ENCODE peak calls at places on chromosome 6, in seven cellular contexts. One of them, this sample, is unnamed.

GRCh38 chr6:10759312-10759839 is 11.8 kb downstream of the TMEM14B start:
- DNase-seq in type B pancreatic cell: no peak
- DNase-seq in mammary epithelial cell: peak; percentile 96
- DNase-seq in K562: peak; percentile 61
- DNase-seq in foreskin fibroblast: peak; percentile 83
- DNase-seq in right lobe of liver: no peak
- DNase-seq in CD8-positive, alpha-beta T cell: no peak
- DNase-seq in this sample: no peak

GRCh38 chr6:16157909-16158308 is 29.0 kb downstream of the MYLIP start:
- DNase-seq in K562: peak; percentile 73
- DNase-seq in type B pancreatic cell: no peak
- DNase-seq in foreskin fibroblast: no peak
- DNase-seq in right lobe of liver: no peak
- DNase-seq in mammary epithelial cell: no peak
- DNase-seq in CD8-positive, alpha-beta T cell: no peak
- DNase-seq in this sample: no peak

GRCh38 chr6:16286151-16286522 is 47.8 kb downstream of the GMPR start:
- DNase-seq in mammary epithelial cell: no peak
- DNase-seq in foreskin fibroblast: peak; percentile 21
- DNase-seq in CD8-positive, alpha-beta T cell: peak; percentile 6
- DNase-seq in type B pancreatic cell: no peak
- DNase-seq in right lobe of liver: no peak
- DNase-seq in K562: peak; percentile 59
- DNase-seq in this sample: no peak

GRCh38 chr6:41337709-41338108 is 2.3 kb downstream of the NCR2 start:
- DNase-seq in K562: no peak
- DNase-seq in type B pancreatic cell: no peak
- DNase-seq in CD8-positive, alpha-beta T cell: no peak
- DNase-seq in mammary epithelial cell: no peak
- DNase-seq in foreskin fibroblast: no peak
- DNase-seq in right lobe of liver: no peak
- DNase-seq in this sample: no peak

GRCh38 chr6:81589465-81590313 is 162.8 kb downstream of the TENT5A start:
- DNase-seq in CD8-positive, alpha-beta T cell: no peak
- DNase-seq in mammary epithelial cell: no peak
- DNase-seq in foreskin fibroblast: no peak
- DNase-seq in type B pancreatic cell: no peak
- DNase-seq in K562: no peak
- DNase-seq in right lobe of liver: no peak
- DNase-seq in this sample: no peak

GRCh38 chr6:122735618-122736017 is 43.9 kb upstream of the FABP7 start:
- DNase-seq in foreskin fibroblast: no peak
- DNase-seq in CD8-positive, alpha-beta T cell: no peak
- DNase-seq in mammary epithelial cell: peak; percentile 95
- DNase-seq in right lobe of liver: no peak
- DNase-seq in type B pancreatic cell: no peak
- DNase-seq in K562: no peak
- DNase-seq in this sample: no peak

GRCh38 chr6:158573542-158573931 is 13.6 kb downstream of the TMEM181 start:
- DNase-seq in foreskin fibroblast: no peak
- DNase-seq in right lobe of liver: no peak
- DNase-seq in mammary epithelial cell: no peak
- DNase-seq in type B pancreatic cell: no peak
- DNase-seq in K562: no peak
- DNase-seq in CD8-positive, alpha-beta T cell: no peak
- DNase-seq in this sample: no peak

GRCh38 chr6:157609117-157609516 is 213.9 kb upstream of the SNX9 start:
- DNase-seq in type B pancreatic cell: no peak
- DNase-seq in foreskin fibroblast: no peak
- DNase-seq in mammary epithelial cell: no peak
- DNase-seq in CD8-positive, alpha-beta T cell: no peak
- DNase-seq in K562: no peak
- DNase-seq in right lobe of liver: no peak
- DNase-seq in this sample: no peak

GRCh38 chr6:2387445-2387844 is 142.0 kb upstream of the GMDS start:
- DNase-seq in mammary epithelial cell: no peak
- DNase-seq in CD8-positive, alpha-beta T cell: no peak
- DNase-seq in type B pancreatic cell: no peak
- DNase-seq in right lobe of liver: no peak
- DNase-seq in K562: no peak
- DNase-seq in foreskin fibroblast: no peak
- DNase-seq in this sample: no peak

GRCh38 chr6:170424634-170425126 is 118.1 kb downstream of the FAM120B start:
- DNase-seq in K562: no peak
- DNase-seq in mammary epithelial cell: no peak
- DNase-seq in foreskin fibroblast: no peak
- DNase-seq in type B pancreatic cell: peak; percentile 52
- DNase-seq in CD8-positive, alpha-beta T cell: no peak
- DNase-seq in right lobe of liver: no peak
- DNase-seq in this sample: no peak

GRCh38 chr6:170423814-170424633 is 117.5 kb downstream of the FAM120B start:
- DNase-seq in foreskin fibroblast: no peak
- DNase-seq in K562: no peak
- DNase-seq in right lobe of liver: no peak
- DNase-seq in CD8-positive, alpha-beta T cell: no peak
- DNase-seq in mammary epithelial cell: no peak
- DNase-seq in type B pancreatic cell: peak; percentile 53
- DNase-seq in this sample: no peak

GRCh38 chr6:170420791-170421776 is 114.5 kb downstream of the FAM120B start:
- DNase-seq in K562: no peak
- DNase-seq in foreskin fibroblast: no peak
- DNase-seq in CD8-positive, alpha-beta T cell: no peak
- DNase-seq in right lobe of liver: no peak
- DNase-seq in mammary epithelial cell: no peak
- DNase-seq in type B pancreatic cell: peak; percentile 58
- DNase-seq in this sample: no peak

GRCh38 chr6:170421921-170422320 is 115.4 kb downstream of the FAM120B start:
- DNase-seq in type B pancreatic cell: peak; percentile 50
- DNase-seq in K562: no peak
- DNase-seq in CD8-positive, alpha-beta T cell: no peak
- DNase-seq in right lobe of liver: no peak
- DNase-seq in mammary epithelial cell: no peak
- DNase-seq in foreskin fibroblast: no peak
- DNase-seq in this sample: no peak

DNA sequence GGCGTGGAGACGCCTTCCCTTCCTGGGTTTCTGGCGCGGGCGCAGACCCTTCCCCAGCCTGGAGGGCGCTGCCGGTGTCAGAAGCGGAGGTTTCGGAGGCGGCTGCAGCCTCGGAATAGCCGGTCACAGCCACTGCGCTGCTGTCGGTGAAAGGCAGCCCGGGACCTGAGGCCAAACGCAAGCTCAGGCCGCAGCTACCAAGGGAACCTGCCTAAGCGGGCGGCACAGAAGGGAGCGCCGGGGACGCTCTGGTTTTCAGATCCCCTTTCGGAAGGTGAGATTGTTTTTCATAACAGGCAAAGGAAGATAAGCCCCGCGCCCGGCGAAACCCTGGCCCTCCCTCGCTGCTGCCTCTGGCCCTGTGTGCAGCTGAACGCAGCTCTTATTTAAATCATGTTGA is 116.5 kb downstream of the FAM120B start:
- DNase-seq in CD8-positive, alpha-beta T cell: no peak
- DNase-seq in type B pancreatic cell: peak; percentile 69
- DNase-seq in right lobe of liver: no peak
- DNase-seq in mammary epithelial cell: no peak
- DNase-seq in foreskin fibroblast: no peak
- DNase-seq in K562: no peak
- DNase-seq in this sample: no peak
- TF ChIP-seq CTCF in CD8-positive, alpha-beta T cell: no peak
- TF ChIP-seq CTCF in type B pancreatic cell: no peak
- TF ChIP-seq CTCF in right lobe of liver: no peak
- TF ChIP-seq CTCF in mammary epithelial cell: no peak
- TF ChIP-seq CTCF in foreskin fibroblast: no peak
- TF ChIP-seq CTCF in K562: no peak
- TF ChIP-seq CTCF in this sample: no peak

GRCh38 chr6:120826253-120826652 is 508.0 kb downstream of the TBC1D32 start:
- DNase-seq in K562: no peak
- DNase-seq in type B pancreatic cell: no peak
- DNase-seq in right lobe of liver: no peak
- DNase-seq in foreskin fibroblast: no peak
- DNase-seq in mammary epithelial cell: peak; percentile 9
- DNase-seq in CD8-positive, alpha-beta T cell: no peak
- DNase-seq in this sample: no peak
- TF ChIP-seq CTCF in K562: peak; percentile 43
- TF ChIP-seq CTCF in type B pancreatic cell: peak; percentile 82
- TF ChIP-seq CTCF in right lobe of liver: peak; percentile 76
- TF ChIP-seq CTCF in foreskin fibroblast: no peak
- TF ChIP-seq CTCF in mammary epithelial cell: peak; percentile 84
- TF ChIP-seq CTCF in CD8-positive, alpha-beta T cell: no peak
- TF ChIP-seq CTCF in this sample: no peak

DNA sequence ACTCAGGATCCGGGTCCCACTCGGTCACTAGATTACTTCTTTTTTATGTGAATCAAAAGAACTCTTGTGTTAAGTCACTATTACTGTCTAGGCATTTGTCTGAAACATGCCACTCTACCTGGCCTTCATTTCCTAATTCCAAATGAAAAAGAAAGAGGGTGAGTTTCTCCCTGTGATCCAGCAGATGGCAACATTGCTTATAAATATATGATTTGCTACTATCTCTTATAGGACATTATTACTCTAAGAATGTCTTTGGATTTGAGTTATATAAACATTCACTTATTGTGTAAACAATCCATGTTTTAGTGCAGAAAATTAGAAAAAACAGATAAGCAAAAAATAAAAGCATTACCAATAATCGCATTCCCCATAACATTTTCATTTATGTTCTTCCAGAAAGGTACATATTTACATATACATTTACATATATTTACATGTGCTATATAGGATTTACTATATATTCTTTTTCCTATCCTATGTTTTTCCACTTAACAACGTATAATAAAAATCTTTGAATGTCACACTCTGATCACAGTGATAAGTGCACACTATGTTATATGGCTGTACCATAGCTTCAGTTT is 66.9 kb downstream of the FAXC start:
- DNase-seq in mammary epithelial cell: peak; percentile 1
- DNase-seq in foreskin fibroblast: peak; percentile 3
- DNase-seq in CD8-positive, alpha-beta T cell: no peak
- DNase-seq in right lobe of liver: no peak
- DNase-seq in type B pancreatic cell: no peak
- DNase-seq in K562: no peak
- DNase-seq in this sample: no peak
- TF ChIP-seq CTCF in mammary epithelial cell: peak; percentile 58
- TF ChIP-seq CTCF in foreskin fibroblast: peak; percentile 47
- TF ChIP-seq CTCF in CD8-positive, alpha-beta T cell: no peak
- TF ChIP-seq CTCF in right lobe of liver: peak; percentile 42
- TF ChIP-seq CTCF in type B pancreatic cell: peak; percentile 76
- TF ChIP-seq CTCF in K562: peak; percentile 28
- TF ChIP-seq CTCF in this sample: no peak

DNA sequence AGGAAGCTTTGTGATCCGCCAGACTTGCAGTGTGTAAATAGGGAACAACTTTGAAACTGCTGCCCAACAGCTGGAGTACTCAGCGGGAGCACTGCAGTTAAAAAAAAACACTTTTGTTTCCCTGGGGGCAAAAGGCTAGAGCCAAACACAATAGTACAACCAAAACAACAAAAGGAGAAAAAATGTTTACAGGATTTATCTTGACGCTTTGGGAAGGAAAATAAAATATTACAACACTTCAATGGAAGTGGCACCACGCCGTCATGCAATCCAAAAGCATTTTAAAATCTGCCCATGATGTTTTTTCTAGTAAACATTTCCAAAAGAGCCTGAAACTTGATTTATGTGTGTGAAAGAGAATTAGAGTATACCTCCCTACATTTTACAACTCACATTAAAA is 26.0 kb downstream of the PTPRK start:
- DNase-seq in right lobe of liver: no peak
- DNase-seq in mammary epithelial cell: no peak
- DNase-seq in type B pancreatic cell: no peak
- DNase-seq in K562: no peak
- DNase-seq in CD8-positive, alpha-beta T cell: no peak
- DNase-seq in foreskin fibroblast: no peak
- DNase-seq in this sample: no peak
- TF ChIP-seq CTCF in right lobe of liver: no peak
- TF ChIP-seq CTCF in mammary epithelial cell: no peak
- TF ChIP-seq CTCF in type B pancreatic cell: no peak
- TF ChIP-seq CTCF in K562: no peak
- TF ChIP-seq CTCF in CD8-positive, alpha-beta T cell: no peak
- TF ChIP-seq CTCF in foreskin fibroblast: no peak
- TF ChIP-seq CTCF in this sample: no peak

DNA sequence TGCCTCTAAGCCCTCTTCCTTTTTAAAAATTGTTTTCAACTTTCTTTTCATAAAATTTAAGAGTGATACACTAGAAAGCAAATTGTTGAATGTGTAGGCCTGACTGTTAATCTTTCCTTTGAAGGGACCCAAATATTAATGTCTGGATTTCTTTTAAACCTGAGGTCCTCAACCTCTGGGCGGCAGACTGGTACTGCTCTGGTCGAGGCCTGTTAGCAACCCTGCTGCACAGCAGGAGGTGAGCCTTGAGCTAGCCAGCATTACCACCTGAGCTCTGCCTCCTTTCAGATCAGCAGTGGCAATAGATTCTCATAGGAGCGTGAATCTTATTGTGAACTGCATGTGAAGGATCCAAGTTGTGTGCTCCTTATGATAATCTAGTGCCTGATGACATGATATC is 191.2 kb downstream of the MANEA start:
- DNase-seq in CD8-positive, alpha-beta T cell: no peak
- DNase-seq in mammary epithelial cell: no peak
- DNase-seq in type B pancreatic cell: no peak
- DNase-seq in right lobe of liver: peak; percentile 45
- DNase-seq in foreskin fibroblast: no peak
- DNase-seq in K562: no peak
- DNase-seq in this sample: no peak
- TF ChIP-seq CTCF in CD8-positive, alpha-beta T cell: no peak
- TF ChIP-seq CTCF in mammary epithelial cell: no peak
- TF ChIP-seq CTCF in type B pancreatic cell: no peak
- TF ChIP-seq CTCF in right lobe of liver: no peak
- TF ChIP-seq CTCF in foreskin fibroblast: no peak
- TF ChIP-seq CTCF in K562: no peak
- TF ChIP-seq CTCF in this sample: no peak

DNA sequence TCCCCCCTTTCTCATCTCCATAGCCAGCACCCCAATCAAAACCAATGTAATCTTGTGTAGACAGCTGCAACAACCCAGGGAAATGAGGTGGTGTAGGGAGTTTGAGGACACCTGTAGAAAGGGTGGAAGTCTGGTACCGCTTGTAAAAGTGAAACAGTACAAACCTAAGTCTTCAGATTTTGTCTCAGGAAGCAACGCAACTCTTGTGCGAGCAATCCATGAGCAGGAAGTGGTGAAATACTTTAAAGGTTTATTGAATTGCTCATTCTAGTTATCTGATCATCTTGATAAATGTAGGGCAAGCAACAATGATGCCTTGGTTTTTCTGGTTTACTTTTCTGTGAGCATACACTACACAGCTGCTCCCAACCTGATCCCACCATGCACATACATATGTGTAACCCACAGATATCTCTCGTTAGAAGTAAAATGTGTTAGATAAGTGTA is 71.1 kb upstream of the THEMIS start:
- DNase-seq in K562: no peak
- DNase-seq in CD8-positive, alpha-beta T cell: peak; percentile 50
- DNase-seq in type B pancreatic cell: no peak
- DNase-seq in right lobe of liver: no peak
- DNase-seq in foreskin fibroblast: peak; percentile 37
- DNase-seq in mammary epithelial cell: peak; percentile 82
- DNase-seq in this sample: no peak
- TF ChIP-seq CTCF in K562: no peak
- TF ChIP-seq CTCF in CD8-positive, alpha-beta T cell: no peak
- TF ChIP-seq CTCF in type B pancreatic cell: no peak
- TF ChIP-seq CTCF in right lobe of liver: no peak
- TF ChIP-seq CTCF in foreskin fibroblast: no peak
- TF ChIP-seq CTCF in mammary epithelial cell: no peak
- TF ChIP-seq CTCF in this sample: no peak